ENCODE peak calls at places on chromosomes 4 and X, in five cellular contexts. One of them, this sample, is unnamed.

GRCh38 chr4:3121596-3121995 is 47.1 kb downstream of the HTT start:
- DNase-seq in heart right ventricle: no peak
- DNase-seq in small intestine: no peak
- DNase-seq in psoas muscle: no peak
- DNase-seq in CD4-positive, alpha-beta T cell: no peak
- DNase-seq in this sample: no peak

GRCh38 chrX:16664626-16665025 is 14.7 kb downstream of the S100G start:
- DNase-seq in psoas muscle: no peak
- DNase-seq in heart right ventricle: no peak
- DNase-seq in CD4-positive, alpha-beta T cell: no peak
- DNase-seq in small intestine: no peak
- DNase-seq in this sample: no peak

GRCh38 chr4:83905952-83906351 is 370.0 kb downstream of the GPAT3 start:
- DNase-seq in heart right ventricle: no peak
- DNase-seq in small intestine: no peak
- DNase-seq in psoas muscle: no peak
- DNase-seq in CD4-positive, alpha-beta T cell: no peak
- DNase-seq in this sample: no peak

GRCh38 chrX:18545771-18546170 is 120.4 kb downstream of the CDKL5 start:
- DNase-seq in heart right ventricle: no peak
- DNase-seq in small intestine: peak
- DNase-seq in CD4-positive, alpha-beta T cell: no peak
- DNase-seq in psoas muscle: no peak
- DNase-seq in this sample: no peak

GRCh38 chr4:99855677-99856076 is 38.5 kb downstream of the LAMTOR3 start:
- DNase-seq in psoas muscle: no peak
- DNase-seq in heart right ventricle: no peak
- DNase-seq in small intestine: peak
- DNase-seq in CD4-positive, alpha-beta T cell: no peak
- DNase-seq in this sample: no peak

GRCh38 chr4:169184236-169184635 is 86.5 kb downstream of the SH3RF1 start:
- DNase-seq in heart right ventricle: no peak
- DNase-seq in psoas muscle: no peak
- DNase-seq in CD4-positive, alpha-beta T cell: no peak
- DNase-seq in small intestine: no peak
- DNase-seq in this sample: no peak

GRCh38 chr4:1211951-1212545 is 36.9 kb downstream of the CTBP1 start:
- DNase-seq in heart right ventricle: no peak
- DNase-seq in CD4-positive, alpha-beta T cell: no peak
- DNase-seq in psoas muscle: peak
- DNase-seq in small intestine: no peak
- DNase-seq in this sample: peak

GRCh38 chrX:56219702-56220101 is 12.5 kb upstream of the KLF8 start:
- DNase-seq in heart right ventricle: no peak
- DNase-seq in CD4-positive, alpha-beta T cell: no peak
- DNase-seq in small intestine: no peak
- DNase-seq in psoas muscle: no peak
- DNase-seq in this sample: no peak

GRCh38 chr4:832108-832507 is 6.2 kb upstream of the CPLX1 start:
- DNase-seq in heart right ventricle: no peak
- DNase-seq in CD4-positive, alpha-beta T cell: no peak
- DNase-seq in small intestine: no peak
- DNase-seq in psoas muscle: no peak
- DNase-seq in this sample: peak

GRCh38 chr4:127782025-127782274 is 172 bp upstream of the HSPA4L start:
- DNase-seq in psoas muscle: peak
- DNase-seq in CD4-positive, alpha-beta T cell: peak
- DNase-seq in small intestine: peak
- DNase-seq in heart right ventricle: peak
- DNase-seq in this sample: peak

GRCh38 chr4:26779674-26780073 is 81.0 kb upstream of the STIM2 start:
- DNase-seq in CD4-positive, alpha-beta T cell: no peak
- DNase-seq in heart right ventricle: peak
- DNase-seq in psoas muscle: no peak
- DNase-seq in small intestine: no peak
- DNase-seq in this sample: no peak

GRCh38 chrX:56564182-56564885 is 907 bp downstream of the UBQLN2 start:
- DNase-seq in heart right ventricle: no peak
- DNase-seq in small intestine: peak
- DNase-seq in CD4-positive, alpha-beta T cell: no peak
- DNase-seq in psoas muscle: peak
- DNase-seq in this sample: no peak

GRCh38 chr4:12884846-12885796 is 599.0 kb downstream of the RAB28 start:
- DNase-seq in CD4-positive, alpha-beta T cell: no peak
- DNase-seq in small intestine: no peak
- DNase-seq in psoas muscle: no peak
- DNase-seq in heart right ventricle: no peak
- DNase-seq in this sample: no peak

GRCh38 chrX:118627084-118627758 is 100.2 kb upstream of the IL13RA1 start:
- DNase-seq in psoas muscle: no peak
- DNase-seq in small intestine: peak
- DNase-seq in heart right ventricle: no peak
- DNase-seq in CD4-positive, alpha-beta T cell: no peak
- DNase-seq in this sample: no peak

GRCh38 chrX:130625381-130625780 is 223.6 kb downstream of the RBMX2 start:
- DNase-seq in heart right ventricle: no peak
- DNase-seq in CD4-positive, alpha-beta T cell: no peak
- DNase-seq in psoas muscle: no peak
- DNase-seq in small intestine: no peak
- DNase-seq in this sample: no peak

GRCh38 chr4:90207887-90208454 is 80.8 kb downstream of the CCSER1 start:
- DNase-seq in small intestine: no peak
- DNase-seq in CD4-positive, alpha-beta T cell: no peak
- DNase-seq in psoas muscle: no peak
- DNase-seq in heart right ventricle: no peak
- DNase-seq in this sample: no peak

GRCh38 chr4:113444386-113444785 is 317.2 kb downstream of the CAMK2D start:
- DNase-seq in heart right ventricle: no peak
- DNase-seq in psoas muscle: no peak
- DNase-seq in small intestine: no peak
- DNase-seq in CD4-positive, alpha-beta T cell: no peak
- DNase-seq in this sample: no peak

GRCh38 chr4:106195435-106195950 is 120.5 kb downstream of the TBCK start:
- DNase-seq in CD4-positive, alpha-beta T cell: no peak
- DNase-seq in heart right ventricle: no peak
- DNase-seq in psoas muscle: no peak
- DNase-seq in small intestine: peak
- DNase-seq in this sample: no peak

GRCh38 chr4:112652216-112652615 is 15.3 kb downstream of the LARP7 start:
- DNase-seq in psoas muscle: no peak
- DNase-seq in heart right ventricle: no peak
- DNase-seq in small intestine: no peak
- DNase-seq in CD4-positive, alpha-beta T cell: no peak
- DNase-seq in this sample: no peak

GRCh38 chrX:49754238-49754857 is 58.6 kb upstream of the PAGE1 start:
- DNase-seq in CD4-positive, alpha-beta T cell: peak
- DNase-seq in heart right ventricle: peak
- DNase-seq in small intestine: peak
- DNase-seq in psoas muscle: peak
- DNase-seq in this sample: no peak

GRCh38 chr4:164439037-164439436 is 314.9 kb upstream of the SMIM31 start:
- DNase-seq in heart right ventricle: no peak
- DNase-seq in small intestine: no peak
- DNase-seq in psoas muscle: no peak
- DNase-seq in CD4-positive, alpha-beta T cell: no peak
- DNase-seq in this sample: no peak

GRCh38 chrX:50704360-50704759 is 109.6 kb downstream of the SHROOM4 start:
- DNase-seq in psoas muscle: no peak
- DNase-seq in CD4-positive, alpha-beta T cell: no peak
- DNase-seq in heart right ventricle: no peak
- DNase-seq in small intestine: no peak
- DNase-seq in this sample: no peak

GRCh38 chrX:96689951-96690350 is 5.3 kb downstream of the DIAPH2 start:
- DNase-seq in small intestine: no peak
- DNase-seq in CD4-positive, alpha-beta T cell: no peak
- DNase-seq in heart right ventricle: no peak
- DNase-seq in psoas muscle: no peak
- DNase-seq in this sample: no peak

GRCh38 chr4:183380901-183381300 is 58.7 kb upstream of the CLDN24 start:
- DNase-seq in CD4-positive, alpha-beta T cell: no peak
- DNase-seq in small intestine: no peak
- DNase-seq in heart right ventricle: no peak
- DNase-seq in psoas muscle: no peak
- DNase-seq in this sample: no peak

GRCh38 chr4:151250706-151251105 is 26.3 kb upstream of the PRSS48 start:
- DNase-seq in CD4-positive, alpha-beta T cell: no peak
- DNase-seq in psoas muscle: no peak
- DNase-seq in small intestine: no peak
- DNase-seq in heart right ventricle: no peak
- DNase-seq in this sample: no peak

GRCh38 chrX:151830911-151831310 is 81.8 kb upstream of the MAGEA4 start:
- DNase-seq in small intestine: no peak
- DNase-seq in heart right ventricle: peak
- DNase-seq in CD4-positive, alpha-beta T cell: no peak
- DNase-seq in psoas muscle: no peak
- DNase-seq in this sample: no peak

GRCh38 chrX:70301716-70302115 is 11.8 kb downstream of the KIF4A start:
- DNase-seq in small intestine: no peak
- DNase-seq in psoas muscle: no peak
- DNase-seq in CD4-positive, alpha-beta T cell: no peak
- DNase-seq in heart right ventricle: no peak
- DNase-seq in this sample: no peak

GRCh38 chr4:109730294-109731051 is 603 bp upstream of the PLA2G12A start:
- DNase-seq in small intestine: peak
- DNase-seq in psoas muscle: peak
- DNase-seq in CD4-positive, alpha-beta T cell: no peak
- DNase-seq in heart right ventricle: no peak
- DNase-seq in this sample: peak

GRCh38 chrX:103805860-103806259 is 26.2 kb downstream of the RAB9B start:
- DNase-seq in small intestine: peak
- DNase-seq in psoas muscle: no peak
- DNase-seq in CD4-positive, alpha-beta T cell: no peak
- DNase-seq in heart right ventricle: no peak
- DNase-seq in this sample: no peak

GRCh38 chrX:40175416-40176255 is 77.9 kb upstream of the BCOR start:
- DNase-seq in heart right ventricle: peak
- DNase-seq in psoas muscle: peak
- DNase-seq in CD4-positive, alpha-beta T cell: peak
- DNase-seq in small intestine: peak
- DNase-seq in this sample: peak

GRCh38 chr4:99417125-99417524 is 18.0 kb downstream of the ADH7 start:
- DNase-seq in CD4-positive, alpha-beta T cell: no peak
- DNase-seq in small intestine: peak
- DNase-seq in psoas muscle: no peak
- DNase-seq in heart right ventricle: no peak
- DNase-seq in this sample: no peak

GRCh38 chr4:25031077-25031606 is 396 bp upstream of the LGI2 start:
- DNase-seq in CD4-positive, alpha-beta T cell: no peak
- DNase-seq in psoas muscle: no peak
- DNase-seq in heart right ventricle: no peak
- DNase-seq in small intestine: peak
- DNase-seq in this sample: peak

GRCh38 chrX:12741416-12741815 is 49.8 kb upstream of the PRPS2 start:
- DNase-seq in psoas muscle: no peak
- DNase-seq in small intestine: no peak
- DNase-seq in heart right ventricle: no peak
- DNase-seq in CD4-positive, alpha-beta T cell: no peak
- DNase-seq in this sample: no peak
- H3K27ac ChIP-seq in psoas muscle: no peak
- H3K27ac ChIP-seq in small intestine: no peak
- H3K27ac ChIP-seq in heart right ventricle: no peak
- H3K27ac ChIP-seq in CD4-positive, alpha-beta T cell: no peak
- H3K27ac ChIP-seq in this sample: no peak

DNA sequence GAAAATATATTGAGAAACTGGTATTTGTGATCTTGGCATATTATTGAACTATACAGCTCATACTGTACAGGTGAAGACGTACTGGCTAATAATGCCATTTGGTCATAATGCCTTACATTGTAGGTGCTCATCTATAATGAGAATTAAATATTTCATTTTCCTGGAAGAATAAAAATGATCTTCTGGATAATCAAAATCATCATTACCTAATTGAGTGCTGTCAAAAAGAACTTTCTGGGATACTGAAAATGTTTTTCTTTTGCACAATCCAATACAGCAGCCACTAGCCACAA is 4.1 kb downstream of the RASGEF1B start:
- DNase-seq in psoas muscle: no peak
- DNase-seq in heart right ventricle: no peak
- DNase-seq in CD4-positive, alpha-beta T cell: no peak
- DNase-seq in small intestine: no peak
- DNase-seq in this sample: no peak
- H3K27ac ChIP-seq in psoas muscle: no peak
- H3K27ac ChIP-seq in heart right ventricle: no peak
- H3K27ac ChIP-seq in CD4-positive, alpha-beta T cell: no peak
- H3K27ac ChIP-seq in small intestine: no peak
- H3K27ac ChIP-seq in this sample: no peak

DNA sequence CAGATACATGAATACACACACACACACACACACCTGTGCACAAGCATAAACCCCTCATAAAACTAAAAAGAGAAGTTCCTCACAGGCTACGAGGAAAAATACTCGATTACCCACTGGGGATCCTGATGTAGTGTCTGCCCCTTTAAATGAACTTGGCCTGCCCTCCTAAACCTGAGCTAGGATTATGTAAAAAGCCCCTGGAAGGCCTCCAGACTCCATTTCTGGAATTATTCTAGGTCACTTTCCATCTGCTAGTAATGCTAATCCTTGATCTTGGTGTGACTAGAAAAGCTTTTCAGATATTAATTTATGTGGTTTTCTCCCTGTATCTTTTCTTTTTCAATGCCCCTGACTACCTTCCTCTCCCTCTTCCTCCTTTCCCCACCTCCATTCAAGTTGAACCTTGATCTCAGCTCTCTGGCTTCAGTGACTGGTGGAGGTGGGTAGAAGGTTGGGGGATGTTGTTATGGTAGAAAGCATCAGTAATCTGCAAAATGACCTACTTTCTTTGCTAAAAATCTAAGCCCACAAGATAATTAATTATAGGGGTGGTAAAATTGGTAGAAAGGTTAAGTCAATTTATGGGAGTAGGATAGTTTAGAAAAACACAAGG is 25.5 kb upstream of the ZNF330 start:
- DNase-seq in CD4-positive, alpha-beta T cell: no peak
- DNase-seq in psoas muscle: no peak
- DNase-seq in small intestine: no peak
- DNase-seq in heart right ventricle: peak
- DNase-seq in this sample: no peak
- H3K27ac ChIP-seq in CD4-positive, alpha-beta T cell: no peak
- H3K27ac ChIP-seq in psoas muscle: no peak
- H3K27ac ChIP-seq in small intestine: no peak
- H3K27ac ChIP-seq in heart right ventricle: no peak
- H3K27ac ChIP-seq in this sample: no peak

DNA sequence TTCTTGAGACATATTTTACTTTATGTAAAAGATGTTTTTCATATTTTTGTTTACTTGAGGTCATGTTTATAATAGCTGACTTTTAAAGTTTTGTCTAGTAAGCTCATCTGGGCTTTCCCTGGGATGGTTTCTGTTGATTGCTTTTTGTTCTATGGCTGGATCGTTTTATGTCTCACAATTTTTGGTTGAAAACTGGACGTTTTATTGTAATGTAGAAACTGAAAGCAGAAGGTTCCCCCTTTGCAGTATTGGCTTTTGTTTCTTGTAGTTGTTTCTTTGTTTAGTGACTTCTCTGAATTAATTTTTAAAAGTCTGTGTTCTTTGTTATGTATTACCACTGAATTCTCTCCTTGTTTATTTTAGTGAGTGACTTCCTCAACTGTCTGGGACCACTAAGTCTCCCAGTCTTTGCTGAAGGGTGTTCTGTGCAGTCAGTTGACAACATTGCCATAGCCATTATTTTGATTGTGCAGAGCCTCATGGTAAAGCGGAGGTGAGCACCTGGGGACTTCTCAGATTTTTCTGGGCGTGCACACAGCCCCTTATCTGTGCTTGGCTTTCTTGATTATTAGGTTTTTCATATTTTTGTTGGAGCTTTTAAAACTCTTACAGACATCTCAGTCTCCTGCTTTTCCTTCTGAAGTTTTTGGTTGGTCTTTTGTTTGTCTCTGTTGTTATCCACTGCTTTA is 31.0 kb downstream of the KDM6A start:
- DNase-seq in small intestine: no peak
- DNase-seq in psoas muscle: no peak
- DNase-seq in heart right ventricle: no peak
- DNase-seq in CD4-positive, alpha-beta T cell: no peak
- DNase-seq in this sample: no peak
- H3K27ac ChIP-seq in small intestine: no peak
- H3K27ac ChIP-seq in psoas muscle: no peak
- H3K27ac ChIP-seq in heart right ventricle: no peak
- H3K27ac ChIP-seq in CD4-positive, alpha-beta T cell: no peak
- H3K27ac ChIP-seq in this sample: no peak